ENCODE peak calls at places on chromosomes 11 and 22, in five cellular contexts. E, B, Q, H and X are unnamed samples.

GRCh38 chr22:38802671-38803121 is 8.8 kb upstream of the DNAL4 start:
- DNase-seq in Q (peak), B (no peak), H (peak), E (no peak), X (peak)

GRCh38 chr11:14223636-14224035 is 135.3 kb downstream of the RRAS2 start:
- DNase-seq in B (no peak), E (no peak), H (no peak), Q (no peak), X (no peak)

GRCh38 chr11:64969209-64969608 is 2.7 kb downstream of the MAJIN start:
- DNase-seq in E (no peak), H (peak), Q (no peak), B (no peak), X (no peak)

GRCh38 chr11:43942651-43943356 is 367 bp downstream of the C11orf96 start:
- DNase-seq in H (no peak), E (no peak), Q (peak), B (peak), X (no peak)

GRCh38 chr22:20550851-20551744 is 43.7 kb downstream of the MED15 start:
- DNase-seq in B (peak), Q (peak), H (no peak), E (peak), X (no peak)

GRCh38 chr11:2769409-2769778 is 69.6 kb upstream of the KCNQ1OT1 start:
- DNase-seq in Q (no peak), H (no peak), B (no peak), E (no peak), X (no peak)

GRCh38 chr11:130651266-130651855 is 202.9 kb downstream of the ADAMTS15 start:
- DNase-seq in Q (no peak), E (no peak), H (no peak), B (no peak), X (no peak)

GRCh38 chr22:25076281-25076680 is 123.4 kb upstream of the CRYBB3 start:
- DNase-seq in Q (no peak), H (no peak), B (peak), E (no peak), X (no peak)

GRCh38 chr11:14619580-14619979 is 24.0 kb upstream of the PDE3B start:
- DNase-seq in Q (peak), E (no peak), H (no peak), B (no peak), X (no peak)

GRCh38 chr11:20839231-20839630 is 169.8 kb downstream of the NELL1 start:
- DNase-seq in E (no peak), B (no peak), Q (no peak), H (no peak), X (no peak)

GRCh38 chr22:42967933-42968332 is 47.0 kb downstream of the PACSIN2 start:
- DNase-seq in B (no peak), H (no peak), E (no peak), Q (no peak), X (no peak)